ENCODE peak calls at places on chromosomes 6 and 20, in seven cellular contexts. D, C, E, T, F, B and G are unnamed samples.

GRCh38 chr6:36330366-36330765 is 6.3 kb downstream of the BNIP5 start:
- DNase-seq in B (no peak), F (no peak), D (no peak), T (no peak), E (no peak), C (no peak), G (peak; percentile 54)

GRCh38 chr6:16831136-16831535 is 69.9 kb upstream of the ATXN1 start:
- DNase-seq in C (no peak), B (no peak), T (no peak), D (no peak), F (no peak), E (no peak), G (no peak)

GRCh38 chr20:4112490-4113420 is 97.4 kb upstream of the RNF24 start:
- DNase-seq in E (no peak), B (no peak), T (no peak), F (no peak), C (no peak), D (no peak), G (no peak)

GRCh38 chr20:50246367-50247195 is 56.0 kb downstream of the CEBPB start:
- DNase-seq in D (no peak), C (no peak), B (no peak), T (no peak), F (no peak), E (no peak), G (no peak)

GRCh38 chr20:18404172-18404571 is 62.7 kb downstream of the DZANK1 start:
- DNase-seq in B (no peak), D (no peak), T (no peak), E (no peak), F (no peak), C (no peak), G (no peak)

GRCh38 chr6:20873425-20874190 is 339.4 kb downstream of the CDKAL1 start:
- DNase-seq in E (no peak), T (no peak), D (no peak), F (no peak), B (no peak), C (no peak), G (peak; percentile 30)

GRCh38 chr6:5260661-5261544 is at the start of the genes FARS2 and LYRM4:
- DNase-seq in F (peak; percentile 90), T (peak; percentile 90), C (peak; percentile 82), D (peak; percentile 81), B (peak; percentile 97), E (peak; percentile 93), G (peak; percentile 97)

GRCh38 chr6:110217255-110217654 is 37.0 kb downstream of the CDC40 start:
- DNase-seq in B (no peak), T (no peak), C (no peak), E (peak; percentile 67), D (no peak), F (no peak), G (no peak)

GRCh38 chr6:135021310-135022049 is 33.1 kb downstream of the HBS1L start:
- DNase-seq in D (no peak), B (no peak), F (no peak), C (no peak), T (no peak), E (no peak), G (no peak)

GRCh38 chr20:45193331-45193730 is 13.5 kb upstream of the SEMG1 start:
- DNase-seq in D (no peak), B (no peak), T (no peak), C (no peak), E (no peak), F (no peak), G (no peak)

GRCh38 chr20:17771206-17772004 is 71.6 kb downstream of the BANF2 start:
- DNase-seq in F (no peak), D (no peak), E (no peak), C (no peak), T (no peak), B (no peak), G (no peak)

GRCh38 chr6:33827546-33828451 is 24.0 kb upstream of the MLN start:
- DNase-seq in D (no peak), T (no peak), F (no peak), C (no peak), B (no peak), E (no peak), G (no peak)

GRCh38 chr6:33914519-33915120 is 110.8 kb upstream of the MLN start:
- DNase-seq in F (no peak), B (no peak), T (no peak), C (no peak), D (no peak), E (peak; percentile 23), G (no peak)

GRCh38 chr6:89986650-89987074 is 92.4 kb downstream of the GJA10 start:
- DNase-seq in T (no peak), E (no peak), C (no peak), F (no peak), D (no peak), B (peak; percentile 35), G (no peak)

GRCh38 chr20:48026981-48027592 is 241.8 kb upstream of the SULF2 start:
- DNase-seq in B (no peak), F (no peak), T (no peak), E (no peak), D (no peak), C (no peak), G (no peak)

GRCh38 chr6:13488015-13488895 is 855 bp upstream of the GFOD1 start:
- DNase-seq in B (peak; percentile 67), D (no peak), C (no peak), T (no peak), F (peak; percentile 63), E (no peak), G (peak; percentile 74)

GRCh38 chr6:120112980-120113379 is 763.4 kb upstream of the MAN1A1 start:
- DNase-seq in E (no peak), D (no peak), B (no peak), C (no peak), T (no peak), F (no peak), G (no peak)

GRCh38 chr6:85516168-85516567 is 66.3 kb downstream of the NT5E start:
- DNase-seq in E (no peak), T (no peak), F (no peak), D (no peak), B (no peak), C (no peak), G (no peak)

GRCh38 chr6:106715922-106716321 is 86.5 kb downstream of the QRSL1 start:
- DNase-seq in E (no peak), T (no peak), B (no peak), C (no peak), F (no peak), D (no peak), G (no peak)

GRCh38 chr20:62141397-62142251 is 1.6 kb downstream of the PSMA7 start:
- DNase-seq in D (no peak), C (no peak), E (no peak), F (no peak), B (no peak), T (no peak), G (peak; percentile 80)

GRCh38 chr6:152057832-152058498 is 250.5 kb downstream of the ESR1 start:
- DNase-seq in F (no peak), T (no peak), C (no peak), D (no peak), E (no peak), B (no peak), G (no peak)

GRCh38 chr6:158958504-158959386 is 41.3 kb downstream of the RSPH3 start:
- DNase-seq in C (no peak), T (no peak), E (no peak), F (no peak), D (no peak), B (no peak), G (no peak)

GRCh38 chr6:4210619-4211419 is 75.4 kb upstream of the ECI2 start:
- DNase-seq in D (peak; percentile 34), B (peak; percentile 62), E (peak; percentile 12), T (peak; percentile 22), F (peak; percentile 82), C (peak; percentile 15), G (peak; percentile 71)

GRCh38 chr6:111011360-111012142 is 29.7 kb downstream of the RPF2 start:
- DNase-seq in E (peak; percentile 23), D (no peak), T (no peak), B (peak; percentile 66), C (peak; percentile 39), F (no peak), G (peak; percentile 70)

GRCh38 chr6:28907394-28907793 is 16.4 kb downstream of the TRIM27 start:
- DNase-seq in E (no peak), C (peak; percentile 47), D (no peak), T (no peak), F (no peak), B (peak; percentile 24), G (no peak)

GRCh38 chr6:22411408-22412105 is 114.7 kb upstream of the PRL start:
- DNase-seq in B (peak; percentile 4), E (no peak), F (no peak), C (no peak), T (no peak), D (no peak), G (no peak)